ENCODE peak calls at places on chromosomes 12 and 14, in four cellular contexts. H, T, K and G are unnamed samples.
A peak's percentile ranks its signal among the peaks of the same experiment; 100 is the strongest.

GRCh38 chr14:77212933-77213656 is 31.5 kb downstream of the TMEM63C start:
- DNase-seq in H (peak; percentile 22), T (peak; percentile 87), K (peak; percentile 79), G (no peak)

GRCh38 chr14:93234798-93235197 is 27.7 kb downstream of the UBR7 start:
- DNase-seq in H (peak; percentile 24), T (no peak), K (no peak), G (no peak)

GRCh38 chr12:52918784-52919183 is 13.9 kb upstream of the KRT8 start:
- DNase-seq in H (no peak), T (no peak), K (no peak), G (no peak)

GRCh38 chr12:43362910-43363694 is 188.9 kb downstream of the ADAMTS20 start:
- DNase-seq in H (no peak), T (no peak), K (no peak), G (no peak)

GRCh38 chr12:120775862-120776552 is 50.4 kb downstream of the ACADS start:
- DNase-seq in H (no peak), T (no peak), K (no peak), G (no peak)

GRCh38 chr14:61752626-61753025 is 9.6 kb upstream of the SNAPC1 start:
- DNase-seq in H (peak; percentile 11), T (no peak), K (no peak), G (no peak)

GRCh38 chr14:75522224-75522764 is at the start of gene BATF:
- DNase-seq in H (no peak), T (no peak), K (no peak), G (no peak)

GRCh38 chr12:93879476-93880376 is 202.6 kb downstream of the CRADD start:
- DNase-seq in H (no peak), T (no peak), K (no peak), G (no peak)

GRCh38 chr12:7705846-7706245 is 5.4 kb upstream of the DPPA3 start:
- DNase-seq in H (no peak), T (peak; percentile 21), K (no peak), G (no peak)

GRCh38 chr14:95522116-95522515 is 5.7 kb upstream of the SYNE3 start:
- DNase-seq in H (no peak), T (no peak), K (no peak), G (no peak)

GRCh38 chr12:83848702-83849101 is 1063.9 kb downstream of the SLC6A15 start:
- DNase-seq in H (no peak), T (no peak), K (no peak), G (no peak)

GRCh38 chr12:64824130-64824499 is 332 bp upstream of the TBC1D30 start:
- DNase-seq in H (no peak), T (no peak), K (no peak), G (no peak)

GRCh38 chr12:24854908-24855307 is 94.0 kb downstream of the BCAT1 start:
- DNase-seq in H (peak; percentile 61), T (no peak), K (no peak), G (peak; percentile 17)

GRCh38 chr12:20374775-20375174 is 6.4 kb downstream of the PDE3A start:
- DNase-seq in H (peak; percentile 30), T (no peak), K (no peak), G (no peak)

GRCh38 chr14:68506021-68506644 is 286.7 kb downstream of the ZFP36L1 start:
- DNase-seq in H (peak; percentile 85), T (no peak), K (no peak), G (peak; percentile 11)